ENCODE peak calls at places on chromosomes 1 and 21, in eight cellular contexts. One of them, this sample, is unnamed. For H3K4me1, the result is how much of the 10 kb centered on the place peaks cover.

GRCh38 chr1:168287237-168287664 is 6.6 kb downstream of the TBX19 start:
- DNase-seq in keratinocyte: no peak
- DNase-seq in uterus: no peak
- DNase-seq in vagina: no peak
- DNase-seq in CD8-positive, alpha-beta T cell: no peak
- DNase-seq in PC-9: peak
- DNase-seq in stomach: no peak
- DNase-seq in heart right ventricle: no peak
- DNase-seq in this sample: no peak

GRCh38 chr1:71307451-71307850 is 226.6 kb upstream of the ZRANB2 start:
- DNase-seq in keratinocyte: no peak
- DNase-seq in uterus: no peak
- DNase-seq in vagina: no peak
- DNase-seq in CD8-positive, alpha-beta T cell: no peak
- DNase-seq in PC-9: no peak
- DNase-seq in stomach: no peak
- DNase-seq in heart right ventricle: no peak
- DNase-seq in this sample: no peak

GRCh38 chr1:41743361-41743760 is 175.4 kb downstream of the HIVEP3 start:
- DNase-seq in keratinocyte: no peak
- DNase-seq in uterus: no peak
- DNase-seq in vagina: no peak
- DNase-seq in CD8-positive, alpha-beta T cell: no peak
- DNase-seq in PC-9: no peak
- DNase-seq in stomach: no peak
- DNase-seq in heart right ventricle: no peak
- DNase-seq in this sample: no peak

GRCh38 chr1:211133393-211133840 is 531 bp downstream of the KCNH1 start:
- DNase-seq in keratinocyte: no peak
- DNase-seq in uterus: no peak
- DNase-seq in vagina: no peak
- DNase-seq in CD8-positive, alpha-beta T cell: peak
- DNase-seq in PC-9: no peak
- DNase-seq in stomach: no peak
- DNase-seq in heart right ventricle: no peak
- DNase-seq in this sample: no peak

GRCh38 chr1:9842781-9843575 is 19.2 kb upstream of the CLSTN1 start:
- DNase-seq in keratinocyte: no peak
- DNase-seq in uterus: no peak
- DNase-seq in vagina: peak
- DNase-seq in CD8-positive, alpha-beta T cell: no peak
- DNase-seq in PC-9: peak
- DNase-seq in stomach: peak
- DNase-seq in heart right ventricle: no peak
- DNase-seq in this sample: peak

GRCh38 chr1:29853716-29854330 is 617.5 kb downstream of the PTPRU start:
- DNase-seq in keratinocyte: no peak
- DNase-seq in uterus: no peak
- DNase-seq in vagina: no peak
- DNase-seq in CD8-positive, alpha-beta T cell: no peak
- DNase-seq in PC-9: no peak
- DNase-seq in stomach: no peak
- DNase-seq in heart right ventricle: no peak
- DNase-seq in this sample: no peak

GRCh38 chr1:5948681-5949005 is 43.6 kb downstream of the NPHP4 start:
- DNase-seq in keratinocyte: no peak
- DNase-seq in uterus: no peak
- DNase-seq in vagina: no peak
- DNase-seq in CD8-positive, alpha-beta T cell: no peak
- DNase-seq in PC-9: no peak
- DNase-seq in stomach: no peak
- DNase-seq in heart right ventricle: no peak
- DNase-seq in this sample: no peak

GRCh38 chr1:218454700-218455282 is 109.7 kb downstream of the TGFB2 start:
- DNase-seq in keratinocyte: no peak
- DNase-seq in uterus: no peak
- DNase-seq in vagina: no peak
- DNase-seq in CD8-positive, alpha-beta T cell: no peak
- DNase-seq in PC-9: no peak
- DNase-seq in stomach: no peak
- DNase-seq in heart right ventricle: no peak
- DNase-seq in this sample: no peak

GRCh38 chr1:93519196-93519825 is 71.4 kb downstream of the FNBP1L start:
- DNase-seq in keratinocyte: peak
- DNase-seq in uterus: no peak
- DNase-seq in vagina: no peak
- DNase-seq in CD8-positive, alpha-beta T cell: no peak
- DNase-seq in PC-9: peak
- DNase-seq in stomach: no peak
- DNase-seq in heart right ventricle: no peak
- DNase-seq in this sample: peak

GRCh38 chr1:67690411-67690810 is 5.4 kb downstream of the GADD45A start:
- DNase-seq in keratinocyte: no peak
- DNase-seq in uterus: no peak
- DNase-seq in vagina: no peak
- DNase-seq in CD8-positive, alpha-beta T cell: no peak
- DNase-seq in PC-9: no peak
- DNase-seq in stomach: no peak
- DNase-seq in heart right ventricle: no peak
- DNase-seq in this sample: no peak

GRCh38 chr1:185213086-185213485 is 56.1 kb downstream of the SWT1 start:
- DNase-seq in keratinocyte: no peak
- DNase-seq in uterus: no peak
- DNase-seq in vagina: no peak
- DNase-seq in CD8-positive, alpha-beta T cell: no peak
- DNase-seq in PC-9: no peak
- DNase-seq in stomach: no peak
- DNase-seq in heart right ventricle: no peak
- DNase-seq in this sample: no peak

GRCh38 chr1:22853651-22854185 is 118.9 kb downstream of the LACTBL1 start:
- DNase-seq in keratinocyte: no peak
- DNase-seq in uterus: no peak
- DNase-seq in vagina: no peak
- DNase-seq in CD8-positive, alpha-beta T cell: no peak
- DNase-seq in PC-9: no peak
- DNase-seq in stomach: no peak
- DNase-seq in heart right ventricle: no peak
- DNase-seq in this sample: no peak

GRCh38 chr1:222543817-222544216 is 4.1 kb downstream of the HHIPL2 start:
- DNase-seq in keratinocyte: no peak
- DNase-seq in uterus: no peak
- DNase-seq in vagina: no peak
- DNase-seq in CD8-positive, alpha-beta T cell: no peak
- DNase-seq in PC-9: no peak
- DNase-seq in stomach: no peak
- DNase-seq in heart right ventricle: no peak
- DNase-seq in this sample: no peak

GRCh38 chr1:155650231-155650757 is 38.3 kb downstream of the YY1AP1 start:
- DNase-seq in keratinocyte: no peak
- DNase-seq in uterus: no peak
- DNase-seq in vagina: no peak
- DNase-seq in CD8-positive, alpha-beta T cell: no peak
- DNase-seq in PC-9: no peak
- DNase-seq in stomach: no peak
- DNase-seq in heart right ventricle: no peak
- DNase-seq in this sample: no peak
- H3K27ac ChIP-seq in keratinocyte: peak
- H3K27ac ChIP-seq in uterus: no peak
- H3K27ac ChIP-seq in vagina: no peak
- H3K27ac ChIP-seq in CD8-positive, alpha-beta T cell: no peak
- H3K27ac ChIP-seq in PC-9: peak
- H3K27ac ChIP-seq in stomach: no peak
- H3K27ac ChIP-seq in heart right ventricle: no peak
- H3K27ac ChIP-seq in this sample: no peak

GRCh38 chr1:234477373-234478151 is 1.4 kb downstream of the TARBP1 start:
- DNase-seq in keratinocyte: no peak
- DNase-seq in uterus: no peak
- DNase-seq in vagina: no peak
- DNase-seq in CD8-positive, alpha-beta T cell: no peak
- DNase-seq in PC-9: no peak
- DNase-seq in stomach: no peak
- DNase-seq in heart right ventricle: no peak
- DNase-seq in this sample: no peak
- H3K4me1 ChIP-seq in keratinocyte: under half
- H3K4me1 ChIP-seq in uterus: under half
- H3K4me1 ChIP-seq in vagina: under half
- H3K4me1 ChIP-seq in CD8-positive, alpha-beta T cell: under half
- H3K4me1 ChIP-seq in PC-9: under half
- H3K4me1 ChIP-seq in stomach: under half
- H3K4me1 ChIP-seq in heart right ventricle: half or more
- H3K4me1 ChIP-seq in this sample: under half

GRCh38 chr1:32928285-32928684 is 27.1 kb upstream of the TMEM54 start:
- DNase-seq in keratinocyte: no peak
- DNase-seq in uterus: no peak
- DNase-seq in vagina: no peak
- DNase-seq in CD8-positive, alpha-beta T cell: no peak
- DNase-seq in PC-9: no peak
- DNase-seq in stomach: no peak
- DNase-seq in heart right ventricle: no peak
- DNase-seq in this sample: no peak

GRCh38 chr1:32939655-32940371 is 24.8 kb downstream of the RNF19B start:
- DNase-seq in keratinocyte: no peak
- DNase-seq in uterus: peak
- DNase-seq in vagina: no peak
- DNase-seq in CD8-positive, alpha-beta T cell: no peak
- DNase-seq in PC-9: peak
- DNase-seq in stomach: no peak
- DNase-seq in heart right ventricle: peak
- DNase-seq in this sample: no peak

GRCh38 chr1:32937061-32937460 is 27.5 kb downstream of the RNF19B start:
- DNase-seq in keratinocyte: no peak
- DNase-seq in uterus: no peak
- DNase-seq in vagina: no peak
- DNase-seq in CD8-positive, alpha-beta T cell: no peak
- DNase-seq in PC-9: no peak
- DNase-seq in stomach: no peak
- DNase-seq in heart right ventricle: no peak
- DNase-seq in this sample: no peak

GRCh38 chr1:32931760-32932159 is 30.6 kb upstream of the TMEM54 start:
- DNase-seq in keratinocyte: no peak
- DNase-seq in uterus: no peak
- DNase-seq in vagina: no peak
- DNase-seq in CD8-positive, alpha-beta T cell: no peak
- DNase-seq in PC-9: no peak
- DNase-seq in stomach: no peak
- DNase-seq in heart right ventricle: no peak
- DNase-seq in this sample: no peak

GRCh38 chr1:32933742-32934322 is 30.8 kb downstream of the RNF19B start:
- DNase-seq in keratinocyte: no peak
- DNase-seq in uterus: peak
- DNase-seq in vagina: no peak
- DNase-seq in CD8-positive, alpha-beta T cell: no peak
- DNase-seq in PC-9: peak
- DNase-seq in stomach: peak
- DNase-seq in heart right ventricle: peak
- DNase-seq in this sample: no peak
- TF ChIP-seq CTCF in keratinocyte: no peak
- TF ChIP-seq CTCF in uterus: no peak
- TF ChIP-seq CTCF in vagina: no peak
- TF ChIP-seq CTCF in CD8-positive, alpha-beta T cell: no peak
- TF ChIP-seq CTCF in PC-9: peak
- TF ChIP-seq CTCF in stomach: no peak
- TF ChIP-seq CTCF in heart right ventricle: peak
- TF ChIP-seq CTCF in this sample: no peak

GRCh38 chr21:45982758-45983731 is 1.5 kb downstream of the COL6A1 start:
- DNase-seq in keratinocyte: no peak
- DNase-seq in uterus: peak
- DNase-seq in vagina: no peak
- DNase-seq in CD8-positive, alpha-beta T cell: no peak
- DNase-seq in PC-9: no peak
- DNase-seq in stomach: no peak
- DNase-seq in heart right ventricle: no peak
- DNase-seq in this sample: no peak
- H3K27ac ChIP-seq in keratinocyte: no peak
- H3K27ac ChIP-seq in uterus: peak
- H3K27ac ChIP-seq in vagina: peak
- H3K27ac ChIP-seq in CD8-positive, alpha-beta T cell: no peak
- H3K27ac ChIP-seq in PC-9: no peak
- H3K27ac ChIP-seq in stomach: peak
- H3K27ac ChIP-seq in heart right ventricle: no peak
- H3K27ac ChIP-seq in this sample: peak

GRCh38 chr1:2215329-2215728 is 12.8 kb upstream of the SKI start:
- DNase-seq in keratinocyte: no peak
- DNase-seq in uterus: peak
- DNase-seq in vagina: no peak
- DNase-seq in CD8-positive, alpha-beta T cell: no peak
- DNase-seq in PC-9: no peak
- DNase-seq in stomach: no peak
- DNase-seq in heart right ventricle: no peak
- DNase-seq in this sample: no peak

GRCh38 chr1:2215909-2216766 is 12.0 kb upstream of the SKI start:
- DNase-seq in keratinocyte: no peak
- DNase-seq in uterus: peak
- DNase-seq in vagina: no peak
- DNase-seq in CD8-positive, alpha-beta T cell: no peak
- DNase-seq in PC-9: no peak
- DNase-seq in stomach: no peak
- DNase-seq in heart right ventricle: peak
- DNase-seq in this sample: no peak

GRCh38 chr1:2213576-2214505 is 14.3 kb upstream of the SKI start:
- DNase-seq in keratinocyte: no peak
- DNase-seq in uterus: peak
- DNase-seq in vagina: no peak
- DNase-seq in CD8-positive, alpha-beta T cell: no peak
- DNase-seq in PC-9: no peak
- DNase-seq in stomach: no peak
- DNase-seq in heart right ventricle: peak
- DNase-seq in this sample: no peak

GRCh38 chr1:2212542-2213491 is 15.3 kb upstream of the SKI start:
- DNase-seq in keratinocyte: no peak
- DNase-seq in uterus: peak
- DNase-seq in vagina: no peak
- DNase-seq in CD8-positive, alpha-beta T cell: no peak
- DNase-seq in PC-9: peak
- DNase-seq in stomach: peak
- DNase-seq in heart right ventricle: peak
- DNase-seq in this sample: peak

GRCh38 chr1:2214541-2215241 is 13.4 kb upstream of the SKI start:
- DNase-seq in keratinocyte: no peak
- DNase-seq in uterus: peak
- DNase-seq in vagina: no peak
- DNase-seq in CD8-positive, alpha-beta T cell: no peak
- DNase-seq in PC-9: no peak
- DNase-seq in stomach: no peak
- DNase-seq in heart right ventricle: peak
- DNase-seq in this sample: no peak
- H3K4me1 ChIP-seq in keratinocyte: under half
- H3K4me1 ChIP-seq in uterus: under half
- H3K4me1 ChIP-seq in vagina: under half
- H3K4me1 ChIP-seq in CD8-positive, alpha-beta T cell: under half
- H3K4me1 ChIP-seq in PC-9: under half
- H3K4me1 ChIP-seq in stomach: under half
- H3K4me1 ChIP-seq in heart right ventricle: under half
- H3K4me1 ChIP-seq in this sample: under half